ENCODE peak calls at places on chromosomes 4 and X, in nine cellular contexts. C is cardiac fibroblast, T is K562, U is EH, Q is activated T-helper 1 cell treated with Interleukin-2 at 50 U/mL for 16 hours, V is endothelial cell, B is ureter, S is DMS79, K is lung. I is an unnamed sample.

GRCh38 chrX:22969416-22969815 is 30.3 kb upstream of the DDX53 start:
- DNase-seq in Q (no peak), U (peak), V (no peak), S (no peak), T (no peak), C (peak), K (no peak), B (no peak), I (no peak)

GRCh38 chrX:109840585-109840984 is 107.5 kb upstream of the ACSL4 start:
- DNase-seq in Q (no peak), B (no peak), S (no peak), V (no peak), C (peak), U (peak), K (peak), T (peak), I (peak)

GRCh38 chr4:124067031-124067430 is 645.5 kb downstream of the ANKRD50 start:
- DNase-seq in V (no peak), C (no peak), Q (no peak), K (no peak), S (no peak), U (no peak), B (no peak), T (no peak), I (no peak)

GRCh38 chr4:44016582-44017421 is 431.8 kb downstream of the KCTD8 start:
- DNase-seq in B (no peak), Q (no peak), T (no peak), V (no peak), K (no peak), U (peak), C (no peak), S (peak), I (no peak)

GRCh38 chr4:140150636-140150885 is 3.4 kb downstream of the MAML3 start:
- DNase-seq in B (peak), T (no peak), S (no peak), Q (peak), V (no peak), U (no peak), K (peak), C (no peak), I (no peak)

GRCh38 chr4:125682730-125683129 is 368.0 kb downstream of the FAT4 start:
- DNase-seq in V (no peak), Q (no peak), U (no peak), S (no peak), K (no peak), B (no peak), T (no peak), C (no peak), I (no peak)

GRCh38 chrX:107672955-107673378 is 44.7 kb downstream of the PRPS1 start:
- DNase-seq in U (peak), K (peak), V (peak), Q (peak), T (peak), C (peak), S (no peak), B (peak), I (peak)

GRCh38 chrX:13797512-13797911 is 19.4 kb downstream of the GPM6B start:
- DNase-seq in U (no peak), B (no peak), C (no peak), K (no peak), S (no peak), T (no peak), Q (no peak), V (no peak), I (no peak)

GRCh38 chr4:147285751-147286150 is 195.1 kb upstream of the EDNRA start:
- DNase-seq in U (peak), Q (no peak), K (no peak), S (no peak), C (peak), T (no peak), V (no peak), B (no peak), I (no peak)

GRCh38 chrX:71950066-71950465 is 39.4 kb downstream of the NHSL2 start:
- DNase-seq in K (no peak), Q (no peak), B (no peak), T (no peak), V (no peak), S (no peak), U (no peak), C (no peak), I (no peak)

GRCh38 chrX:142804085-142804484 is 221.6 kb upstream of the SPANXN4 start:
- DNase-seq in Q (no peak), V (peak), U (no peak), S (no peak), K (no peak), B (no peak), C (no peak), T (no peak), I (peak)

GRCh38 chrX:119041175-119041574 is 31.6 kb upstream of the CT47C1 start:
- DNase-seq in V (no peak), B (no peak), S (no peak), K (peak), C (peak), U (peak), Q (no peak), T (peak), I (no peak)

I was measured in A673.